ENCODE peak calls at places on chromosomes 12 and 14, in nine cellular contexts. E is left ventricle myocardium inferior, P is body of pancreas, J is BE2C, A is Panc1, S is tibial artery, C is PC-3, Y is A549, M is prostate gland. X is an unnamed sample. For H3K4me1, the result is how much of the 10 kb centered on the place peaks cover.

GRCh38 chr14:22549981-22550670 is 38.9 kb downstream of the DAD1 start:
- DNase-seq in C (peak), J (no peak), A (no peak), Y (no peak), E (no peak), P (no peak), S (no peak), M (no peak), X (no peak)

GRCh38 chr12:9072481-9073038 is 43.2 kb downstream of the A2M start:
- DNase-seq in E (no peak), J (no peak), Y (no peak), P (no peak), A (no peak), S (no peak), C (no peak), M (no peak), X (no peak)

GRCh38 chr12:132653567-132654290 is 33.4 kb downstream of the POLE start:
- DNase-seq in C (no peak), S (no peak), E (no peak), J (no peak), Y (no peak), P (no peak), M (no peak), A (no peak), X (no peak)

GRCh38 chr12:103698752-103699540 is 111.9 kb downstream of the STAB2 start:
- DNase-seq in A (no peak), S (no peak), Y (no peak), E (no peak), P (no peak), J (no peak), C (no peak), M (no peak), X (no peak)

GRCh38 chr14:73945159-73945670 is 4.7 kb downstream of the FAM161B start:
- DNase-seq in S (no peak), M (peak), P (peak), J (no peak), Y (no peak), E (no peak), C (no peak), A (no peak), X (no peak)

GRCh38 chr14:63203618-63204406 is 431 bp upstream of the RHOJ start:
- DNase-seq in A (peak), C (peak), M (peak), Y (no peak), P (peak), S (peak), E (peak), J (peak), X (peak)

GRCh38 chr12:49043856-49044258 is 16.7 kb downstream of the KMT2D start:
- DNase-seq in P (peak), E (peak), Y (peak), S (no peak), M (no peak), A (no peak), C (peak), J (peak), X (no peak)

GRCh38 chr14:102590667-102591099 is 1.8 kb upstream of the RCOR1 start:
- DNase-seq in M (no peak), E (no peak), P (peak), J (peak), S (peak), Y (peak), A (no peak), C (peak), X (no peak)

GRCh38 chr14:34989762-34990161 is 7.0 kb downstream of the SRP54 start:
- DNase-seq in M (no peak), A (no peak), C (no peak), J (no peak), E (no peak), S (no peak), P (no peak), Y (no peak), X (no peak)

GRCh38 chr14:86481105-86481504 is 951.2 kb downstream of the FLRT2 start:
- DNase-seq in C (no peak), P (peak), S (no peak), A (no peak), J (peak), E (no peak), Y (no peak), M (no peak), X (no peak)

GRCh38 chr12:575948-576612 is 87.2 kb downstream of the NINJ2 start:
- DNase-seq in M (peak), E (peak), Y (peak), S (peak), J (peak), C (peak), A (peak), P (peak), X (no peak)

GRCh38 chr14:91098591-91098990 is 15.3 kb upstream of the DGLUCY start:
- DNase-seq in Y (no peak), A (no peak), P (no peak), E (no peak), S (no peak), C (peak), M (no peak), J (no peak), X (no peak)

GRCh38 chr14:55265197-55265596 is 6.0 kb upstream of the FBXO34 start:
- DNase-seq in Y (no peak), S (no peak), M (no peak), P (no peak), A (no peak), J (no peak), E (no peak), C (no peak), X (no peak)

GRCh38 chr12:17097674-17098073 is 491.7 kb upstream of the LMO3 start:
- DNase-seq in C (no peak), A (no peak), P (no peak), S (no peak), M (no peak), E (no peak), J (no peak), Y (no peak), X (no peak)

GRCh38 chr12:29427964-29428363 is 47.0 kb upstream of the ERGIC2 start:
- DNase-seq in Y (no peak), E (no peak), P (no peak), A (no peak), C (peak), M (no peak), J (no peak), S (no peak), X (no peak)

GRCh38 chr12:95613021-95613420 is 61.7 kb upstream of the USP44 start:
- DNase-seq in S (no peak), P (no peak), A (no peak), E (no peak), J (no peak), Y (no peak), M (no peak), C (peak), X (no peak)

GRCh38 chr14:102944448-102945330 is 22.2 kb downstream of the AMN start:
- DNase-seq in A (no peak), E (no peak), M (no peak), Y (no peak), S (no peak), J (no peak), P (no peak), C (no peak), X (no peak)

GRCh38 chr12:116619246-116619645 is 60.1 kb downstream of the MAP1LC3B2 start:
- DNase-seq in J (no peak), M (no peak), S (no peak), Y (no peak), C (no peak), E (no peak), P (no peak), A (no peak), X (no peak)

GRCh38 chr12:93572712-93573551 is 457 bp downstream of the SOCS2 start:
- DNase-seq in C (peak), M (no peak), Y (no peak), J (peak), A (no peak), E (peak), S (peak), P (peak), X (no peak)

GRCh38 chr12:75825686-75826085 is 205.9 kb downstream of the PHLDA1 start:
- DNase-seq in E (no peak), C (peak), J (no peak), M (no peak), S (no peak), P (no peak), A (no peak), Y (no peak), X (no peak)

GRCh38 chr12:87779016-87779415 is 250.2 kb downstream of the C12orf50 start:
- DNase-seq in M (no peak), S (no peak), C (no peak), E (no peak), Y (peak), A (no peak), J (no peak), P (no peak), X (no peak)

GRCh38 chr14:25411933-25412757 is 362.2 kb upstream of the STXBP6 start:
- DNase-seq in M (no peak), J (no peak), P (no peak), Y (no peak), C (peak), A (no peak), E (no peak), S (no peak), X (no peak)

GRCh38 chr14:37139710-37140109 is 32.7 kb downstream of the SLC25A21 start:
- DNase-seq in J (no peak), S (no peak), Y (no peak), A (no peak), M (no peak), C (peak), P (no peak), E (no peak), X (no peak)

GRCh38 chr12:22543246-22544037 is 900 bp downstream of the C2CD5 start:
- DNase-seq in C (peak), J (peak), A (no peak), E (peak), Y (no peak), P (peak), M (peak), S (no peak), X (peak)

GRCh38 chr12:124829008-124829707 is 34.5 kb downstream of the SCARB1 start:
- DNase-seq in J (no peak), C (peak), M (no peak), E (no peak), S (no peak), Y (peak), A (peak), P (no peak), X (no peak)

GRCh38 chr14:41899416-41899815 is 292.7 kb downstream of the LRFN5 start:
- DNase-seq in P (no peak), M (no peak), J (no peak), A (no peak), S (no peak), Y (no peak), C (peak), E (no peak), X (no peak)

GRCh38 chr14:49879683-49880204 is 13.1 kb upstream of the ARF6 start:
- DNase-seq in S (no peak), J (peak), M (no peak), C (peak), E (no peak), A (no peak), P (peak), Y (peak), X (no peak)

GRCh38 chr12:8914716-8915526 is 612 bp downstream of the PHC1 start:
- DNase-seq in J (peak), M (peak), E (peak), A (no peak), C (peak), S (peak), P (peak), Y (peak), X (no peak)

GRCh38 chr14:33777651-33778050 is 173.2 kb downstream of the EGLN3 start:
- DNase-seq in A (no peak), S (no peak), J (no peak), C (peak), P (no peak), Y (no peak), M (no peak), E (no peak), X (no peak)

GRCh38 chr14:100025111-100025510 is 40.1 kb upstream of the EVL start:
- DNase-seq in S (no peak), Y (peak), C (peak), J (peak), P (peak), E (no peak), A (no peak), M (peak), X (no peak)

GRCh38 chr12:109827566-109828550 is 5.3 kb downstream of the TRPV4 start:
- DNase-seq in Y (no peak), P (peak), C (no peak), S (peak), E (peak), A (no peak), M (no peak), J (no peak), X (peak)

GRCh38 chr12:117085318-117085947 is 13.8 kb downstream of the TESC start:
- DNase-seq in A (no peak), E (no peak), C (no peak), M (no peak), Y (no peak), S (no peak), P (no peak), J (no peak), X (no peak)

GRCh38 chr12:33322519-33322918 is 117.1 kb downstream of the SYT10 start:
- DNase-seq in E (no peak), A (no peak), C (no peak), J (peak), Y (no peak), S (no peak), M (no peak), P (no peak), X (no peak)

GRCh38 chr12:6667559-6668210 is 4.8 kb upstream of the ING4 start:
- DNase-seq in M (no peak), Y (peak), A (no peak), C (peak), S (no peak), P (no peak), J (no peak), E (no peak), X (no peak)

DNA sequence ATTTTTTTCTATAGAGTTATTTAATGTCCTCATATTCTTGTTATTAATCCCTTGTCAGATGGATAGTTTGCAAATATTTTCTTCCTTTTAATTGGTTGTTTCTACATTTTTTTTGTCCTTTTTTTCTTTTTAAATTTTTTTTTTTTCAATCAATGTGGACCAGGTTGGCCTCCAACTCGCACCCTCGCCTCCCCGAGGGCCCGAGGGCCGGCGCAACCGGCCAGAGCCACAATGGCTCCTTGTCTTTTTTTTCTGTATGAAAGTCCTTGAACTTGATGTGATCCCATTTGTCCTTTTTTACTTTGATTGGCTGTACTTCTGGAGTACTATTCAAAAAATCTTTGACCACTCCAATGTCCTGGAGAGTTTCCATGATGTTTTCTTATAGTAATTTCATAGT is 17.7 kb upstream of the SLCO1B1 start:
- DNase-seq in P (no peak), Y (no peak), J (no peak), E (no peak), A (no peak), M (no peak), S (no peak), C (no peak), X (no peak)
- H3K4me1 ChIP-seq in P (under half), Y (under half), J (under half), E (under half), A (under half), M (under half), S (under half), C (under half), X (under half)

DNA sequence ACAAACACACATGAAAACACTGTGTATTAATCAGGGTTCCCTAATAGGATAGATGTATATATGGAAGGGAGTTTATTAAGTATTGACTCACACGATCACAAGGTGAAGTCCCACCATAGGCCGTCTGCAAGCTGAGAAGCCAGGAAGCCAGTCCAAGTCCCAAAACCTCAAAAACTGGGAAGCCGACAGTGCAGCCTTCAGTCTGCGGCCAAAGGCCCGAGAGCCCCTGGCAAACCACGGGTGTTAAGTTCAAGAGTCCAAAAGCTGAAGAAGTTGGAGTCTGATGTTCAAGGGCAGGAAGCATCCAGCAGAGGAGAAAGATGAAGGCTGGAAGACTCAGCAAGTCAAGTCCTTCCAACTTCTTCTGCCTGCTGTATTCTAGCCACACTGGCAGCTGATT is 1085.0 kb upstream of the TMEM132C start:
- DNase-seq in P (no peak), J (no peak), Y (no peak), E (no peak), S (no peak), M (no peak), A (no peak), C (no peak), X (no peak)
- H3K4me3 ChIP-seq in P (no peak), J (no peak), Y (no peak), E (no peak), S (no peak), M (no peak), A (no peak), C (no peak), X (no peak)

DNA sequence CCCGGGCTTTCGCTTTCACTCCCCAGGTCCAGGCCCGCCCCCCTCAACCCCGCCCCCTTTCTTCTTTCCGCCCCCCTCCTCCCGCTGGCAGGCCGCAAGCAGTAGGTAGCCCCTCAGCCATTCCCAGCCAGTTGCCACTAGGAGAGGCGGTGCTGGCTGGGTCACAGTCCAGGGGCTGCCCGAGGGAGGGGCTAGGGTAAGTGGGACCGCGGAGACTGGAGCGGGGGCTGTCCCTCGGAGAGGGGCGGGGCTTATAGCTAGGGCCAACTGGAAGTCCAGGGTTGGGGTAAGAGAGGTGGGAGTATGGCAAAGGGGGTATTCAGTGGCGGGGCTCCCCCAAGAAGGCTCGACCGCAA is 190 bp upstream of the PSME2 start:
- DNase-seq in C (peak), P (peak), Y (peak), A (peak), J (peak), E (peak), M (peak), S (peak), X (peak)
- H3K4me1 ChIP-seq in C (under half), P (under half), Y (under half), A (under half), J (under half), E (half or more), M (under half), S (under half), X (under half)

GRCh38 chr14:75720828-75721227 is 59.8 kb downstream of the TTLL5 start:
- DNase-seq in P (peak), M (peak), A (no peak), C (no peak), S (peak), E (peak), J (no peak), Y (no peak), X (peak)
- H3K4me3 ChIP-seq in P (no peak), M (no peak), A (no peak), C (no peak), S (peak), E (peak), J (no peak), Y (no peak), X (peak)

GRCh38 chr12:54388214-54389138 is 3.9 kb upstream of the ZNF385A start:
- DNase-seq in P (no peak), C (no peak), J (no peak), M (no peak), E (no peak), S (no peak), A (no peak), Y (no peak), X (no peak)
- H3K4me1 ChIP-seq in P (under half), C (under half), J (under half), M (under half), E (under half), S (under half), A (under half), Y (under half), X (under half)

DNA sequence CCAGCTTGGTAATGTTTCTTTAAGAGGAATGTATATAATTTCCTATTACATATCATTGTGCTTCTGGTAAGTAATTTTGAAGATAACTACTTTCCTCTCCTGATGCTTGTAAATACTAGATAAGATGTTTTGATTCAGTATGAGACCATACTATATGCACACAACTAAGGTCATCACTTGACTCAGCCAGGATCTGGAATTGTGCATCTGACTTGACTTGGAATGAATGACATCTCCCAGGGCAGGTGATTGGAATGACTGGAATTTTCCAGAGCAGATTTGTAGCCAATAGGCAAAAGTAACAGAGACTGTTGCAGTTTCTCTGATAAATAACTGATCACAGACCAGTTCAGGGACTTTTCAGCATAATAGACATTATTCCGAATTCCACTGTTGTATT is 11.1 kb downstream of the BEST3 start:
- DNase-seq in E (no peak), Y (no peak), J (no peak), P (no peak), A (peak), M (no peak), S (no peak), C (peak), X (no peak)
- H3K4me3 ChIP-seq in E (no peak), Y (no peak), J (no peak), P (no peak), A (no peak), M (no peak), S (no peak), C (no peak), X (no peak)

GRCh38 chr14:105490572-105491365 is at the start of gene TEDC1:
- DNase-seq in J (peak), A (peak), C (peak), E (peak), P (peak), Y (peak), M (peak), S (peak), X (peak)

GRCh38 chr14:105489607-105490317 is 1.3 kb upstream of the TEDC1 start:
- DNase-seq in P (peak), C (peak), Y (peak), J (peak), M (peak), S (peak), E (peak), A (no peak), X (no peak)

GRCh38 chr14:105488781-105489606 is 2.1 kb upstream of the TEDC1 start:
- DNase-seq in P (no peak), M (no peak), S (no peak), C (no peak), Y (no peak), J (no peak), A (no peak), E (peak), X (no peak)

GRCh38 chr14:105491366-105492006 is 440 bp downstream of the TEDC1 start:
- DNase-seq in P (peak), M (no peak), Y (peak), A (no peak), S (peak), E (peak), J (peak), C (peak), X (no peak)

GRCh38 chr14:105490318-105490571 is 801 bp upstream of the TEDC1 start:
- DNase-seq in Y (no peak), P (no peak), E (peak), S (no peak), M (no peak), A (no peak), C (no peak), J (no peak), X (no peak)
- H3K4me1 ChIP-seq in Y (under half), P (half or more), E (half or more), S (half or more), M (under half), A (under half), C (under half), J (under half), X (half or more)

GRCh38 chr12:3869448-3869847 is 3.8 kb downstream of the PARP11 start:
- DNase-seq in P (no peak), A (no peak), J (no peak), Y (no peak), S (no peak), E (no peak), M (peak), C (no peak), X (no peak)

GRCh38 chr12:3872800-3873636 is at the start of gene PARP11:
- DNase-seq in Y (peak), J (peak), C (peak), E (peak), A (no peak), P (peak), M (peak), S (peak), X (peak)

DNA sequence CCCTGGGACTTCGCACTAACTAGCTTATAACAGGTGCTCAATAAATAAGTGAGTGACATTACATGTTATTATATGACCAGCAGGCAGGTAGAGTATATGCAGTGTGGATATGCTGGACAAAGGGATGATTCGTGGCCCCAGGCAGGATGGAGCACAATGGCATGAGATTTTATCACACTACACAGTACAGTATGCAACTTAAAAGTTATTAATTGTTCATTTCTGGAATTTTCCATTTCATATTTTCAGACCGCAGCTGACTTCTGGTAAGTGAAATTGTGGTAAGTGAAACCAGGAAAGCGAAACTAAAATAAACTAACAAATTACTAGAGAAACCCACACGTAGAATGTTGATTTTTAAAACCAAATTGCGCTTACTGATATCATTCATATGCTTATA is 3.3 kb downstream of the PARP11 start:
- DNase-seq in Y (no peak), P (no peak), M (no peak), A (no peak), E (no peak), C (no peak), S (no peak), J (no peak), X (no peak)
- H3K4me3 ChIP-seq in Y (no peak), P (no peak), M (no peak), A (no peak), E (no peak), C (no peak), S (no peak), J (no peak), X (peak)

X was measured in thoracic aorta.